ENCODE peak calls at places on chromosomes 3 and 15, in nine cellular contexts. B is G401; Z is NCI-H1436; V is activated CD4-positive, alpha-beta T cell treated with anti-CD3 and anti-CD28 coated beads for 1 hour; R is esophagus muscularis mucosa; G is hippocampal formation; S is coronary artery; C is left cardiac atrium; X is activated T-cell treated with anti-CD3 and anti-CD28 coated beads, Interleukin-2, amount 50 U/mL, for 72 hours. H is an unnamed sample.

GRCh38 chr15:38129531-38130199 is 123.0 kb upstream of the SPRED1 start:
- DNase-seq in V (no peak), S (peak), R (peak), C (peak), X (peak), G (peak), Z (no peak), B (peak), H (no peak)

GRCh38 chr15:40743921-40744809 is 10.9 kb downstream of the RMDN3 start:
- DNase-seq in G (no peak), Z (no peak), X (peak), S (no peak), V (peak), B (no peak), R (no peak), C (peak), H (no peak)

GRCh38 chr15:99090938-99091337 is 13.9 kb upstream of the SYNM start:
- DNase-seq in S (no peak), V (no peak), B (no peak), Z (no peak), X (no peak), C (no peak), G (no peak), R (no peak), H (no peak)

GRCh38 chr3:151015762-151016161 is 43.2 kb upstream of the CLRN1 start:
- DNase-seq in R (peak), Z (no peak), B (no peak), C (no peak), S (no peak), V (no peak), G (no peak), X (no peak), H (no peak)

GRCh38 chr15:98648654-98649537 is 557 bp downstream of the IGF1R start:
- DNase-seq in C (peak), R (no peak), S (peak), B (peak), Z (no peak), X (peak), V (peak), G (peak), H (no peak)

GRCh38 chr15:39172380-39173281 is 408.2 kb upstream of the THBS1 start:
- DNase-seq in S (no peak), X (no peak), Z (no peak), G (peak), R (no peak), B (no peak), V (no peak), C (no peak), H (no peak)

GRCh38 chr3:159586587-159587202 is 401.9 kb upstream of the IL12A start:
- DNase-seq in V (no peak), Z (no peak), R (no peak), G (no peak), S (no peak), C (no peak), B (peak), X (no peak), H (no peak)

GRCh38 chr3:52001443-52001974 is 5.8 kb upstream of the RPL29 start:
- DNase-seq in B (peak), X (peak), Z (peak), R (peak), C (peak), G (peak), V (peak), S (no peak), H (peak)

GRCh38 chr15:62187910-62188309 is 22.8 kb upstream of the C2CD4B start:
- DNase-seq in C (no peak), Z (no peak), S (no peak), G (no peak), R (no peak), V (no peak), B (no peak), X (no peak), H (no peak)

GRCh38 chr3:9934235-9934621 is 594 bp downstream of the CRELD1 start:
- DNase-seq in S (no peak), B (no peak), R (no peak), V (no peak), C (no peak), Z (no peak), G (no peak), X (no peak), H (no peak)

H was measured in GM12892.